ENCODE peak calls at places on chromosomes 7 and 10, in eight cellular contexts. A is IMR-90, Y is HCT116, S is breast epithelium, Z is tibial nerve, E is endothelial cell of umbilical vein, L is suprapubic skin, R is sigmoid colon. W is an unnamed sample.

GRCh38 chr10:20970044-20970443 is 72.9 kb upstream of the NEBL start:
- DNase-seq in Y (no peak), R (no peak), L (no peak), A (no peak), E (peak; percentile 17), Z (no peak), S (no peak), W (no peak)

GRCh38 chr10:59536151-59536550 is 173.5 kb downstream of the SLC16A9 start:
- DNase-seq in Z (no peak), S (no peak), R (no peak), Y (no peak), L (no peak), A (peak; percentile 92), E (peak; percentile 78), W (no peak)

GRCh38 chr10:85655394-85655793 is 711.2 kb downstream of the GRID1 start:
- DNase-seq in A (no peak), E (no peak), R (no peak), S (no peak), Y (no peak), L (no peak), Z (no peak), W (no peak)

GRCh38 chr7:151399906-151400305 is 9.9 kb downstream of the WDR86 start:
- DNase-seq in Y (no peak), E (no peak), S (no peak), A (no peak), R (no peak), L (no peak), Z (no peak), W (no peak)

GRCh38 chr10:48604408-48605263 is at the start of gene ARHGAP22:
- DNase-seq in R (peak; percentile 70), A (peak; percentile 29), L (no peak), Z (peak; percentile 40), E (peak; percentile 56), Y (no peak), S (peak; percentile 22), W (peak; percentile 23)

GRCh38 chr10:97456686-97457065 is 10.7 kb downstream of the ZDHHC16 start:
- DNase-seq in R (no peak), Y (no peak), Z (no peak), L (no peak), E (no peak), S (no peak), A (no peak), W (no peak)

GRCh38 chr10:46516660-46517416 is 39.6 kb downstream of the GPRIN2 start:
- DNase-seq in R (no peak), S (peak; percentile 16), A (peak; percentile 96), L (peak; percentile 78), Z (no peak), E (peak; percentile 70), Y (no peak), W (peak; percentile 63)

GRCh38 chr10:96422525-96422924 is 63.7 kb upstream of the OPALIN start:
- DNase-seq in S (no peak), Z (no peak), Y (no peak), R (no peak), L (no peak), A (no peak), E (no peak), W (no peak)

GRCh38 chr7:128453836-128454804 is 1.6 kb upstream of the HILPDA start:
- DNase-seq in Z (peak; percentile 77), L (peak; percentile 89), Y (no peak), A (peak; percentile 82), E (peak; percentile 90), S (peak; percentile 72), R (peak; percentile 97), W (peak; percentile 76)

GRCh38 chr7:99140813-99141212 is 3.1 kb downstream of the SMURF1 start:
- DNase-seq in Z (no peak), Y (no peak), E (no peak), A (no peak), L (no peak), S (no peak), R (no peak), W (no peak)

GRCh38 chr7:22351878-22352277 is 5.1 kb downstream of the RAPGEF5 start:
- DNase-seq in A (no peak), E (no peak), Z (no peak), L (no peak), S (no peak), R (no peak), Y (no peak), W (no peak)

GRCh38 chr10:69451209-69451783 is at the start of gene TSPAN15:
- DNase-seq in L (no peak), A (peak; percentile 46), R (peak; percentile 95), E (peak; percentile 87), Z (peak; percentile 74), Y (peak; percentile 75), S (peak; percentile 76), W (peak; percentile 72)

GRCh38 chr7:30970074-30970473 is 6.3 kb downstream of the GHRHR start:
- DNase-seq in S (no peak), E (no peak), L (no peak), A (no peak), R (no peak), Y (no peak), Z (no peak), W (no peak)

GRCh38 chr7:130943336-130943901 is 209.4 kb upstream of the KLF14 start:
- DNase-seq in S (no peak), Y (no peak), A (peak; percentile 97), E (peak; percentile 75), Z (no peak), R (no peak), L (no peak), W (no peak)

GRCh38 chr7:14899065-14899464 is 3.5 kb downstream of the DGKB start:
- DNase-seq in R (no peak), A (no peak), Z (no peak), L (no peak), Y (no peak), S (no peak), E (no peak), W (no peak)

GRCh38 chr7:29852457-29852856 is 46.1 kb downstream of the WIPF3 start:
- DNase-seq in Z (no peak), R (no peak), E (no peak), A (no peak), S (no peak), Y (no peak), L (no peak), W (no peak)

GRCh38 chr7:76998263-76998666 is 33.9 kb downstream of the SPDYE17 start:
- DNase-seq in R (no peak), L (no peak), E (no peak), S (no peak), A (no peak), Y (no peak), Z (no peak), W (no peak)

GRCh38 chr10:100340948-100341847 is 5.8 kb upstream of the SCD start:
- DNase-seq in S (no peak), A (no peak), L (no peak), E (no peak), Z (peak; percentile 22), R (peak; percentile 73), Y (no peak), W (no peak)

GRCh38 chr10:36725581-36726520 is 399.5 kb upstream of the ANKRD30A start:
- DNase-seq in Y (no peak), L (no peak), A (peak; percentile 88), R (no peak), E (peak; percentile 66), S (peak; percentile 71), Z (no peak), W (no peak)

DNA sequence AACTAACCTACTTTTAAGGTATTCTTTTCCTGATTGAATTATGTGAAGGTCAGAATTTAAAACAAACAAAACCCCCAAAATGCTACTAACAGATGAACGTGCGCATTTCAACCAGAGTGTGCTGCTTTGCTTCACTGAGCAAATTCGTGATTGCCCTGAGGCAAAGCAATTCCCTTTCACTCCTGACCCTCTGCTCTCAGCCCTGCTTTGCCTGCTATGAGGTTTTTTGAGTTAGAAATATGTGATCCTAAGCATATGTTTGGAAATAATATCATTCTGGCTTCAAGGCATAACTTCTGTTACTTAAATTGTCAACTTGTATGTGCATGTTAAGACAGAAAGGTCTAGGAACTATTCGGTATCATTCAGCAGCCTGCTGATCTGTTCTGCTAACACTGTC is 124.2 kb downstream of the GNAT3 start:
- DNase-seq in A (no peak), R (no peak), L (no peak), E (no peak), Z (no peak), S (no peak), Y (no peak), W (no peak)
- TF ChIP-seq CTCF in A (no peak), R (no peak), L (no peak), E (no peak), Z (no peak), S (no peak), Y (no peak), W (no peak)

DNA sequence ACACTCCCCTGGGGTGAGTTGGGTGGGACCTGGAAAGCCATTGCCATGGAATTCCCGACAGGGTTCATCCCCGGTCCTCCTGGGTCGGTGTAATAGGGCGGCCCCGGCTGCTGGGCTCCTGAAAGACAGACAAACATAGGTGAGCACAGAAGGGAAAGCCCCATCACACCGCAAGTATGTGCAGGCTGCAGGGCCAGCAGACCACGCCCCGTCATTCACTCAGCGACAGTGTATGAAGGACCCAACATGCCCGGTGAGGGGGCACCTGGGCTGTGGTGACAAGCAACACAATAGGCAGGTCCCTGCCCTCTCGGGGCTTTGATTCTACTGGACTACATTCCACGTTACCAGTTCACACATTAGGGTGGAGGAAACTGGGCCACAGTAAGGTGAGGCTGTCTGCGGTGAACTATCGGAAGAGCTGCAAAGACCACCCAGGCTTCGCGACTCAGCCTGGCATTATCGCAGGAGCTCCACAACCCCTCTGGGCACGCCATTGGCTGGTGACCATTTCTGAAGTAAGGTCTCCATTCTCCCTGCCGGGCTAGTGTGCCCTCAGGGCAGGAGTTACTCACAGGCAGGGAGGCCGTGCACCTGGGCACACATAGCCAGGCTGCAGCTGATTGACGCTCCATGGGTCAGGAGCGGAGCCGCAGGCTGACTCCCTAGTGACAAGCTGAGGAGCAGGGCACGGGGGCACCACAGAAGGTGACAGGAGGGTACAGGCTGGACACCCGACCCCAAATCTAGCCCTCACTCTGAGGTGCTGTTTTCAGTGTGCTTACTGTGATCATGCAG is 99.2 kb downstream of the VOPP1 start:
- DNase-seq in E (no peak), A (no peak), Y (no peak), S (no peak), Z (no peak), L (no peak), R (no peak), W (peak; percentile 70)
- TF ChIP-seq POLR2A in E (no peak), A (no peak), Y (no peak), S (no peak), Z (no peak), L (no peak), R (no peak), W (no peak)

GRCh38 chr7:12244129-12244528 is 33.0 kb downstream of the TMEM106B start:
- DNase-seq in S (no peak), E (peak; percentile 36), L (no peak), R (no peak), A (peak; percentile 8), Y (peak; percentile 23), Z (no peak), W (no peak)
- TF ChIP-seq CTCF in S (no peak), E (peak; percentile 48), L (no peak), R (no peak), A (peak; percentile 11), Y (peak; percentile 65), Z (no peak), W (no peak)

DNA sequence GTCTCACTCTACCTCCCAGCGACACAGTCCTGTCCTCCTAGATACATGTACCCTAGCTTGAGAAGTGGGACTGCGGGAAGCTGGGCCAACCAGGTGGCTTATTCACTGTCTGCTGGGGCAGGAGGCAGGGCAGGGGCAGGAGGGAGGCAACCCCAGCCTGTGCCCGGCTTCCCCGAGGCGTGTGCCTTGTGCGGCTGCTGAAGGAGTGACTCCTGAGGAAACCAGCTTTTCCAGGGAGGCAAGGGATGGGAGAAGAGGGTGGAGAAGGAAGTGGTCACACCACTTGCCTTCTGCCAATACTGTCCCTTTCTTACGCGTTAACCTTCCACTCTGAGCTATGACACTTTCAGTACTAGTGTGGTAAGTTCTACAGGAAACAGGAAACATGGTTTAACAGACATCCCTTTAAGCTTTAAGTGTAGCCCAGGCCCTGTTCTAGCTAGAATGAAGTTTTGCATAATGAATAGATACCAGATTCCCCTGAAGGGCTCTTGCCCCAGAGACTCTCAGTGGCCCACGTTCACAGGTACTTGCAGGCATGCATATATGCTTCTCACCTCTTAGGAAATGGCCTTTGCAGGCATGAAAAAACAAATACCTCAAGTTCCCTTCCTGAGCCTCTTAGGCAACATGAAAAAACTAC is 40.6 kb downstream of the SYPL1 start:
- DNase-seq in S (peak; percentile 77), E (peak; percentile 79), Y (no peak), R (no peak), Z (no peak), A (no peak), L (no peak), W (no peak)
- TF ChIP-seq POLR2A in S (no peak), E (no peak), Y (no peak), R (no peak), Z (no peak), A (no peak), L (no peak), W (no peak)

W was measured in lower leg skin.